ENCODE peak calls at places on chromosomes 16 and 17, in five cellular contexts. P is endothelial cell, J is ELR, D is NCI-H2171, Y is cardiac septum. V is an unnamed sample.

GRCh38 chr16:81996664-81997529 is 14.4 kb downstream of the SDR42E1 start:
- DNase-seq in P (no peak), J (peak; percentile 88), D (no peak), Y (no peak), V (peak; percentile 75)

GRCh38 chr17:10403589-10403988 is 18.2 kb downstream of the MYH8 start:
- DNase-seq in P (no peak), J (no peak), D (no peak), Y (no peak), V (no peak)

GRCh38 chr17:28667870-28668269 is 5.9 kb downstream of the SUPT6H start:
- DNase-seq in P (no peak), J (no peak), D (no peak), Y (no peak), V (no peak)

GRCh38 chr17:78939615-78940014 is 14.4 kb upstream of the TIMP2 start:
- DNase-seq in P (no peak), J (no peak), D (no peak), Y (no peak), V (no peak)

GRCh38 chr16:84585886-84586285 is 32.0 kb downstream of the COTL1 start:
- DNase-seq in P (no peak), J (peak; percentile 38), D (no peak), Y (no peak), V (peak; percentile 75)

GRCh38 chr16:84371553-84371865 is 3.2 kb downstream of the ATP2C2 start:
- DNase-seq in P (no peak), J (no peak), D (no peak), Y (no peak), V (no peak)

GRCh38 chr16:76176153-76176552 is 101.0 kb upstream of the CNTNAP4 start:
- DNase-seq in P (no peak), J (no peak), D (no peak), Y (no peak), V (no peak)

GRCh38 chr17:82228842-82229685 is at the start of gene SLC16A3:
- DNase-seq in P (peak; percentile 62), J (peak; percentile 91), D (no peak), Y (peak; percentile 93), V (peak; percentile 55)

GRCh38 chr16:13378151-13378550 is 476.8 kb downstream of the SHISA9 start:
- DNase-seq in P (no peak), J (no peak), D (no peak), Y (no peak), V (no peak)

GRCh38 chr16:66131156-66131807 is 235.2 kb upstream of the CDH5 start:
- DNase-seq in P (no peak), J (peak; percentile 75), D (no peak), Y (no peak), V (no peak)

GRCh38 chr16:85923153-85924021 is 24.4 kb downstream of the IRF8 start:
- DNase-seq in P (no peak), J (peak; percentile 73), D (no peak), Y (no peak), V (no peak)

GRCh38 chr17:49216953-49217650 is 6.6 kb downstream of the ABI3 start:
- DNase-seq in P (no peak), J (no peak), D (no peak), Y (no peak), V (no peak)

GRCh38 chr16:71347146-71347545 is 11.4 kb upstream of the CALB2 start:
- DNase-seq in P (no peak), J (no peak), D (peak; percentile 63), Y (no peak), V (no peak)

GRCh38 chr16:66915041-66915440 is 3.6 kb downstream of the CDH16 start:
- DNase-seq in P (no peak), J (no peak), D (no peak), Y (no peak), V (no peak)

GRCh38 chr16:21226749-21227148 is 6.8 kb upstream of the ANKS4B start:
- DNase-seq in P (no peak), J (no peak), D (no peak), Y (no peak), V (no peak)

GRCh38 chr17:31743767-31744166 is 115.3 kb downstream of the COPRS start:
- DNase-seq in P (no peak), J (no peak), D (no peak), Y (no peak), V (peak; percentile 25)

GRCh38 chr17:7313028-7313889 is 1.9 kb downstream of the GPS2 start:
- DNase-seq in P (no peak), J (peak; percentile 67), D (no peak), Y (no peak), V (peak; percentile 74)

GRCh38 chr16:17343028-17343427 is 127.7 kb downstream of the XYLT1 start:
- DNase-seq in P (no peak), J (no peak), D (no peak), Y (no peak), V (no peak)

GRCh38 chr16:12119562-12119961 is 143.0 kb downstream of the SNX29 start:
- DNase-seq in P (no peak), J (no peak), D (no peak), Y (no peak), V (no peak)

GRCh38 chr16:19831678-19832077 is 53.0 kb downstream of the GPRC5B start:
- DNase-seq in P (no peak), J (peak; percentile 82), D (no peak), Y (no peak), V (no peak)

GRCh38 chr16:3157229-3158013 is 22.6 kb downstream of the ZNF213 start:
- DNase-seq in P (peak; percentile 72), J (peak; percentile 96), D (peak; percentile 39), Y (no peak), V (peak; percentile 99)

GRCh38 chr17:77478281-77478680 is 337.5 kb downstream of the SEC14L1 start:
- DNase-seq in P (no peak), J (no peak), D (no peak), Y (no peak), V (no peak)

GRCh38 chr16:54361813-54362212 is 75.2 kb upstream of the IRX3 start:
- DNase-seq in P (no peak), J (no peak), D (no peak), Y (peak; percentile 6), V (peak; percentile 62)

GRCh38 chr17:1422907-1423306 is 22.9 kb upstream of the YWHAE start:
- DNase-seq in P (no peak), J (peak; percentile 99), D (peak; percentile 46), Y (no peak), V (peak; percentile 30)

GRCh38 chr17:32755045-32755805 is 121.7 kb downstream of the MYO1D start:
- DNase-seq in P (no peak), J (peak; percentile 84), D (peak; percentile 51), Y (no peak), V (peak; percentile 60)

GRCh38 chr17:79907855-79908254 is 68.6 kb upstream of the CBX4 start:
- DNase-seq in P (no peak), J (peak; percentile 20), D (no peak), Y (no peak), V (no peak)

GRCh38 chr16:72740346-72740745 is 307.6 kb downstream of the ZFHX3 start:
- DNase-seq in P (no peak), J (peak; percentile 57), D (no peak), Y (no peak), V (peak; percentile 59)

GRCh38 chr16:11400076-11400475 is 54.8 kb downstream of the RMI2 start:
- DNase-seq in P (no peak), J (no peak), D (no peak), Y (peak; percentile 66), V (no peak)

GRCh38 chr16:56357291-56357764 is 68.0 kb downstream of the AMFR start:
- DNase-seq in P (no peak), J (peak; percentile 73), D (no peak), Y (no peak), V (peak; percentile 29)

GRCh38 chr16:3115561-3115960 is 3.2 kb downstream of the ZNF205 start:
- DNase-seq in P (no peak), J (no peak), D (no peak), Y (no peak), V (no peak)

GRCh38 chr17:50603340-50603739 is 31.3 kb upstream of the ABCC3 start:
- DNase-seq in P (peak; percentile 33), J (peak; percentile 19), D (no peak), Y (no peak), V (peak; percentile 35)

GRCh38 chr17:75809631-75810111 is 25.1 kb downstream of the UNK start:
- DNase-seq in P (no peak), J (no peak), D (no peak), Y (no peak), V (no peak)

GRCh38 chr17:63189082-63189481 is 223.0 kb downstream of the TANC2 start:
- DNase-seq in P (no peak), J (peak; percentile 60), D (no peak), Y (no peak), V (no peak)

GRCh38 chr16:80912651-80913050 is 94.0 kb downstream of the CMC2 start:
- DNase-seq in P (no peak), J (no peak), D (no peak), Y (peak; percentile 24), V (no peak)

GRCh38 chr16:29858149-29858899 is 4.7 kb downstream of the CDIPT start:
- DNase-seq in P (no peak), J (no peak), D (no peak), Y (no peak), V (no peak)

GRCh38 chr16:65301029-65301428 is 179.2 kb upstream of the CDH11 start:
- DNase-seq in P (no peak), J (no peak), D (no peak), Y (no peak), V (no peak)

GRCh38 chr16:50596762-50597450 is 48.7 kb downstream of the NKD1 start:
- DNase-seq in P (no peak), J (no peak), D (no peak), Y (no peak), V (peak; percentile 55)

GRCh38 chr17:41681776-41682175 is 6.9 kb upstream of the EIF1 start:
- DNase-seq in P (no peak), J (no peak), D (no peak), Y (no peak), V (no peak)

GRCh38 chr16:66212426-66212825 is 154.1 kb upstream of the CDH5 start:
- DNase-seq in P (no peak), J (no peak), D (no peak), Y (no peak), V (no peak)